ENCODE peak calls at places on chromosomes 7 and 10, in ten cellular contexts. One of them, this sample, is unnamed.
A peak's percentile ranks its signal among the peaks of the same experiment; 100 is the strongest.

GRCh38 chr7:123522061-123522460 is 12.3 kb downstream of the IQUB start:
- DNase-seq in hepatocyte: peak; percentile 23
- DNase-seq in ovary: no peak
- DNase-seq in PC-3: peak; percentile 62
- DNase-seq in heart right ventricle: no peak
- DNase-seq in thoracic aorta: no peak
- DNase-seq in K562: no peak
- DNase-seq in GM12878: no peak
- DNase-seq in stomach: no peak
- DNase-seq in brain microvascular endothelial cell: no peak
- DNase-seq in this sample: no peak

GRCh38 chr10:132231656-132232552 is 45.2 kb downstream of the DPYSL4 start:
- DNase-seq in hepatocyte: no peak
- DNase-seq in ovary: no peak
- DNase-seq in PC-3: no peak
- DNase-seq in heart right ventricle: no peak
- DNase-seq in thoracic aorta: no peak
- DNase-seq in K562: no peak
- DNase-seq in GM12878: no peak
- DNase-seq in stomach: no peak
- DNase-seq in brain microvascular endothelial cell: no peak
- DNase-seq in this sample: no peak

GRCh38 chr7:76386691-76387260 is 22.7 kb downstream of the SSC4D start:
- DNase-seq in hepatocyte: no peak
- DNase-seq in ovary: no peak
- DNase-seq in PC-3: no peak
- DNase-seq in heart right ventricle: no peak
- DNase-seq in thoracic aorta: no peak
- DNase-seq in K562: no peak
- DNase-seq in GM12878: no peak
- DNase-seq in stomach: no peak
- DNase-seq in brain microvascular endothelial cell: no peak
- DNase-seq in this sample: no peak

GRCh38 chr10:17256026-17256425 is 28.0 kb downstream of the VIM start:
- DNase-seq in hepatocyte: no peak
- DNase-seq in ovary: no peak
- DNase-seq in PC-3: no peak
- DNase-seq in heart right ventricle: no peak
- DNase-seq in thoracic aorta: no peak
- DNase-seq in K562: no peak
- DNase-seq in GM12878: no peak
- DNase-seq in stomach: no peak
- DNase-seq in brain microvascular endothelial cell: no peak
- DNase-seq in this sample: no peak

GRCh38 chr7:124124201-124124600 is 91.3 kb upstream of the TMEM229A start:
- DNase-seq in hepatocyte: no peak
- DNase-seq in ovary: no peak
- DNase-seq in PC-3: peak; percentile 4
- DNase-seq in heart right ventricle: no peak
- DNase-seq in thoracic aorta: no peak
- DNase-seq in K562: no peak
- DNase-seq in GM12878: no peak
- DNase-seq in stomach: no peak
- DNase-seq in brain microvascular endothelial cell: no peak
- DNase-seq in this sample: no peak

GRCh38 chr10:8069627-8070026 is 15.1 kb downstream of the GATA3 start:
- DNase-seq in hepatocyte: no peak
- DNase-seq in ovary: no peak
- DNase-seq in PC-3: no peak
- DNase-seq in heart right ventricle: no peak
- DNase-seq in thoracic aorta: no peak
- DNase-seq in K562: no peak
- DNase-seq in GM12878: no peak
- DNase-seq in stomach: no peak
- DNase-seq in brain microvascular endothelial cell: no peak
- DNase-seq in this sample: no peak

GRCh38 chr7:107712025-107712424 is 31.9 kb upstream of the CBLL1 start:
- DNase-seq in hepatocyte: no peak
- DNase-seq in ovary: no peak
- DNase-seq in PC-3: no peak
- DNase-seq in heart right ventricle: no peak
- DNase-seq in thoracic aorta: no peak
- DNase-seq in K562: no peak
- DNase-seq in GM12878: no peak
- DNase-seq in stomach: no peak
- DNase-seq in brain microvascular endothelial cell: no peak
- DNase-seq in this sample: no peak

GRCh38 chr10:23198940-23199767 is 7.0 kb downstream of the PTF1A start:
- DNase-seq in hepatocyte: no peak
- DNase-seq in ovary: no peak
- DNase-seq in PC-3: no peak
- DNase-seq in heart right ventricle: no peak
- DNase-seq in thoracic aorta: no peak
- DNase-seq in K562: no peak
- DNase-seq in GM12878: no peak
- DNase-seq in stomach: no peak
- DNase-seq in brain microvascular endothelial cell: no peak
- DNase-seq in this sample: no peak

GRCh38 chr7:4102231-4102841 is 579.8 kb upstream of the FOXK1 start:
- DNase-seq in hepatocyte: no peak
- DNase-seq in ovary: no peak
- DNase-seq in PC-3: no peak
- DNase-seq in heart right ventricle: no peak
- DNase-seq in thoracic aorta: no peak
- DNase-seq in K562: no peak
- DNase-seq in GM12878: no peak
- DNase-seq in stomach: no peak
- DNase-seq in brain microvascular endothelial cell: no peak
- DNase-seq in this sample: no peak

GRCh38 chr10:76033457-76034196 is 602.2 kb downstream of the LRMDA start:
- DNase-seq in hepatocyte: peak; percentile 48
- DNase-seq in ovary: peak; percentile 30
- DNase-seq in PC-3: peak; percentile 93
- DNase-seq in heart right ventricle: no peak
- DNase-seq in thoracic aorta: no peak
- DNase-seq in K562: no peak
- DNase-seq in GM12878: peak; percentile 5
- DNase-seq in stomach: peak; percentile 61
- DNase-seq in brain microvascular endothelial cell: peak; percentile 2
- DNase-seq in this sample: no peak

GRCh38 chr10:79061441-79062315 is 7.1 kb upstream of the ZMIZ1 start:
- DNase-seq in hepatocyte: no peak
- DNase-seq in ovary: peak; percentile 6
- DNase-seq in PC-3: no peak
- DNase-seq in heart right ventricle: no peak
- DNase-seq in thoracic aorta: no peak
- DNase-seq in K562: no peak
- DNase-seq in GM12878: no peak
- DNase-seq in stomach: peak; percentile 24
- DNase-seq in brain microvascular endothelial cell: no peak
- DNase-seq in this sample: peak; percentile 50

GRCh38 chr10:79063071-79063491 is 5.7 kb upstream of the ZMIZ1 start:
- DNase-seq in hepatocyte: no peak
- DNase-seq in ovary: no peak
- DNase-seq in PC-3: no peak
- DNase-seq in heart right ventricle: no peak
- DNase-seq in thoracic aorta: no peak
- DNase-seq in K562: no peak
- DNase-seq in GM12878: no peak
- DNase-seq in stomach: peak; percentile 24
- DNase-seq in brain microvascular endothelial cell: no peak
- DNase-seq in this sample: peak; percentile 46

GRCh38 chr10:79058899-79059771 is 9.6 kb upstream of the ZMIZ1 start:
- DNase-seq in hepatocyte: peak; percentile 84
- DNase-seq in ovary: peak; percentile 2
- DNase-seq in PC-3: no peak
- DNase-seq in heart right ventricle: no peak
- DNase-seq in thoracic aorta: no peak
- DNase-seq in K562: no peak
- DNase-seq in GM12878: no peak
- DNase-seq in stomach: peak; percentile 87
- DNase-seq in brain microvascular endothelial cell: no peak
- DNase-seq in this sample: peak; percentile 65

GRCh38 chr10:79059859-79060379 is 8.8 kb upstream of the ZMIZ1 start:
- DNase-seq in hepatocyte: no peak
- DNase-seq in ovary: peak; percentile 1
- DNase-seq in PC-3: no peak
- DNase-seq in heart right ventricle: no peak
- DNase-seq in thoracic aorta: no peak
- DNase-seq in K562: no peak
- DNase-seq in GM12878: no peak
- DNase-seq in stomach: peak; percentile 88
- DNase-seq in brain microvascular endothelial cell: no peak
- DNase-seq in this sample: peak; percentile 42

GRCh38 chr10:79060641-79061255 is 8.0 kb upstream of the ZMIZ1 start:
- DNase-seq in hepatocyte: no peak
- DNase-seq in ovary: no peak
- DNase-seq in PC-3: no peak
- DNase-seq in heart right ventricle: no peak
- DNase-seq in thoracic aorta: no peak
- DNase-seq in K562: no peak
- DNase-seq in GM12878: no peak
- DNase-seq in stomach: peak; percentile 17
- DNase-seq in brain microvascular endothelial cell: no peak
- DNase-seq in this sample: peak; percentile 53
- H3K27me3 ChIP-seq in hepatocyte: no peaks in the 10 kb centered on the region
- H3K27me3 ChIP-seq in ovary: no peaks in the 10 kb centered on the region
- H3K27me3 ChIP-seq in PC-3: no peaks in the 10 kb centered on the region
- H3K27me3 ChIP-seq in heart right ventricle: no peaks in the 10 kb centered on the region
- H3K27me3 ChIP-seq in thoracic aorta: no peaks in the 10 kb centered on the region
- H3K27me3 ChIP-seq in K562: no peaks in the 10 kb centered on the region
- H3K27me3 ChIP-seq in GM12878: peaks cover 3% of the 10 kb centered on the region
- H3K27me3 ChIP-seq in stomach: no peaks in the 10 kb centered on the region
- H3K27me3 ChIP-seq in brain microvascular endothelial cell: no peaks in the 10 kb centered on the region
- H3K27me3 ChIP-seq in this sample: no peaks in the 10 kb centered on the region

DNA sequence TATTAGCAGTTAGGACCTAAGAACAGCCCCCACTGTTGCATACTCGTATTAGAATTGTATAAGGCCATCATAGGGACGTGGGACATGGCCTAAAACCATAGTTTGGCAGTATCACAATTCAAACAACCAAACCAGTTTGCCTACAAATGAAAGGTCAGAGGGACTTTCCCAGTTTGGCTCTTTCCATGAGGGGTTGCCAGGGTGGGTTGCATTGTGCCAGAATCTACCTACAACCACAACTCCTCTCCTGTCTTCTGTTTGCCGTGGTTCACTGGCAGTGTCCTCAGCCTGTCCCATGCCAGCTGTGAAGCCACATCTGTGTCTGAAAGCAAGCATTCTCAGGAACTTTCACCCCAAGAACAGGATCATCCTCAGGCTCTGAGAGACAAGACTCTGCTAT is 44.5 kb downstream of the PIK3AP1 start:
- DNase-seq in hepatocyte: no peak
- DNase-seq in ovary: no peak
- DNase-seq in PC-3: no peak
- DNase-seq in heart right ventricle: no peak
- DNase-seq in thoracic aorta: no peak
- DNase-seq in K562: no peak
- DNase-seq in GM12878: no peak
- DNase-seq in stomach: no peak
- DNase-seq in brain microvascular endothelial cell: no peak
- DNase-seq in this sample: no peak
- H3K27ac ChIP-seq in hepatocyte: peak overlapping the region; percentile 47
- H3K27ac ChIP-seq in ovary: no peak overlapping the region
- H3K27ac ChIP-seq in PC-3: no peak overlapping the region
- H3K27ac ChIP-seq in heart right ventricle: no peak overlapping the region
- H3K27ac ChIP-seq in thoracic aorta: no peak overlapping the region
- H3K27ac ChIP-seq in K562: no peak overlapping the region
- H3K27ac ChIP-seq in GM12878: peak overlapping the region; percentile 36
- H3K27ac ChIP-seq in stomach: no peak overlapping the region
- H3K27ac ChIP-seq in brain microvascular endothelial cell: no peak overlapping the region
- H3K27ac ChIP-seq in this sample: no peak overlapping the region

GRCh38 chr7:953547-954327 is 743 bp downstream of the ADAP1 start:
- DNase-seq in hepatocyte: peak; percentile 78
- DNase-seq in ovary: no peak
- DNase-seq in PC-3: peak; percentile 69
- DNase-seq in heart right ventricle: peak; percentile 41
- DNase-seq in thoracic aorta: no peak
- DNase-seq in K562: no peak
- DNase-seq in GM12878: no peak
- DNase-seq in stomach: peak; percentile 76
- DNase-seq in brain microvascular endothelial cell: no peak
- DNase-seq in this sample: peak; percentile 87
- H3K27me3 ChIP-seq in hepatocyte: peaks cover 7% of the 10 kb centered on the region
- H3K27me3 ChIP-seq in ovary: peaks cover 5% of the 10 kb centered on the region
- H3K27me3 ChIP-seq in PC-3: no peaks in the 10 kb centered on the region
- H3K27me3 ChIP-seq in heart right ventricle: peaks cover 38% of the 10 kb centered on the region
- H3K27me3 ChIP-seq in thoracic aorta: no peaks in the 10 kb centered on the region
- H3K27me3 ChIP-seq in K562: peaks cover 43% of the 10 kb centered on the region
- H3K27me3 ChIP-seq in GM12878: no peaks in the 10 kb centered on the region
- H3K27me3 ChIP-seq in stomach: peaks cover 17% of the 10 kb centered on the region
- H3K27me3 ChIP-seq in brain microvascular endothelial cell: peaks cover 2% of the 10 kb centered on the region
- H3K27me3 ChIP-seq in this sample: peaks cover 14% of the 10 kb centered on the region

GRCh38 chr10:100977436-100977835 is 8.1 kb downstream of the SEMA4G start:
- DNase-seq in hepatocyte: no peak
- DNase-seq in ovary: no peak
- DNase-seq in PC-3: no peak
- DNase-seq in heart right ventricle: no peak
- DNase-seq in thoracic aorta: no peak
- DNase-seq in K562: no peak
- DNase-seq in GM12878: no peak
- DNase-seq in stomach: no peak
- DNase-seq in brain microvascular endothelial cell: no peak
- DNase-seq in this sample: no peak

GRCh38 chr10:100979821-100980272 is 7.5 kb downstream of the MRPL43 start:
- DNase-seq in hepatocyte: no peak
- DNase-seq in ovary: no peak
- DNase-seq in PC-3: no peak
- DNase-seq in heart right ventricle: no peak
- DNase-seq in thoracic aorta: no peak
- DNase-seq in K562: no peak
- DNase-seq in GM12878: no peak
- DNase-seq in stomach: peak; percentile 23
- DNase-seq in brain microvascular endothelial cell: no peak
- DNase-seq in this sample: no peak

GRCh38 chr10:100978121-100978895 is 9.0 kb downstream of the MRPL43 start:
- DNase-seq in hepatocyte: no peak
- DNase-seq in ovary: no peak
- DNase-seq in PC-3: no peak
- DNase-seq in heart right ventricle: no peak
- DNase-seq in thoracic aorta: no peak
- DNase-seq in K562: no peak
- DNase-seq in GM12878: no peak
- DNase-seq in stomach: no peak
- DNase-seq in brain microvascular endothelial cell: no peak
- DNase-seq in this sample: no peak

GRCh38 chr10:100978896-100979185 is 8.5 kb downstream of the MRPL43 start:
- DNase-seq in hepatocyte: no peak
- DNase-seq in ovary: no peak
- DNase-seq in PC-3: no peak
- DNase-seq in heart right ventricle: no peak
- DNase-seq in thoracic aorta: no peak
- DNase-seq in K562: no peak
- DNase-seq in GM12878: no peak
- DNase-seq in stomach: no peak
- DNase-seq in brain microvascular endothelial cell: no peak
- DNase-seq in this sample: no peak

DNA sequence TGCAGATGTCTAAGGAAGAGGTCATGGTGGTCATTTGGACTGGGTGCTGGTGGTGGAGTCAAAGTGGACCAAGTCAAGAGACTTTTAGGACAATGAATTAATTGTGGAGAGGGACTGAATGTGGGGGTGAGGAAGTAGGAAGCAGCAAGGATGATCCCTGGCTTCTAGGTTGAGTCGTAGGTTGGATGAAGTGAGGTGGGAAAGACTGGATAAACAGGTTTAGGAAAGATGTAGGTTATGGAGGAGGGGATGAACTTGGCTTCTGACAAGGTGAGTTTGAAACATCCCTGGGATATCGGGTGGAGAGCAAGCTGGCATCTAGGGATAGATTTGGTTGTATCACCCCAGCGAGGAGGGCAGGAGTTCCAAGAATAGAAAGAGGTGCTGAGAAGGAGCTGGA is 7.6 kb downstream of the SEMA4G start:
- DNase-seq in hepatocyte: no peak
- DNase-seq in ovary: no peak
- DNase-seq in PC-3: peak; percentile 34
- DNase-seq in heart right ventricle: no peak
- DNase-seq in thoracic aorta: no peak
- DNase-seq in K562: no peak
- DNase-seq in GM12878: no peak
- DNase-seq in stomach: no peak
- DNase-seq in brain microvascular endothelial cell: no peak
- DNase-seq in this sample: no peak
- H3K27ac ChIP-seq in hepatocyte: no peak overlapping the region
- H3K27ac ChIP-seq in ovary: no peak overlapping the region
- H3K27ac ChIP-seq in PC-3: no peak overlapping the region
- H3K27ac ChIP-seq in heart right ventricle: no peak overlapping the region
- H3K27ac ChIP-seq in thoracic aorta: no peak overlapping the region
- H3K27ac ChIP-seq in K562: no peak overlapping the region
- H3K27ac ChIP-seq in GM12878: no peak overlapping the region
- H3K27ac ChIP-seq in stomach: no peak overlapping the region
- H3K27ac ChIP-seq in brain microvascular endothelial cell: no peak overlapping the region
- H3K27ac ChIP-seq in this sample: no peak overlapping the region

This sample was measured in upper lobe of right lung.